ENCODE peak calls at places on chromosome 14, in eight cellular contexts. A is NCI-H2081; E is GM18507; G is naive thymus-derived CD8-positive, alpha-beta T cell; F is NT2/D1; H is HCT116; P is astrocyte of the spinal cord; T is activated naive CD4-positive, alpha-beta T cell. W is an unnamed sample.

GRCh38 chr14:103880986-103881926 is 33.9 kb upstream of the PPP1R13B start:
- DNase-seq in G (no peak), T (no peak), E (no peak), A (no peak), H (no peak), F (no peak), P (no peak), W (no peak)

GRCh38 chr14:101634453-101635237 is 73.3 kb downstream of the DIO3 start:
- DNase-seq in H (no peak), E (no peak), T (no peak), F (no peak), G (no peak), P (no peak), A (no peak), W (no peak)

GRCh38 chr14:43411841-43412240 is 1095.2 kb downstream of the FSCB start:
- DNase-seq in F (no peak), T (no peak), A (no peak), P (no peak), H (no peak), G (no peak), E (no peak), W (no peak)

GRCh38 chr14:90740946-90741681 is 75.1 kb downstream of the TTC7B start:
- DNase-seq in P (no peak), F (no peak), E (no peak), G (no peak), T (no peak), H (no peak), A (no peak), W (no peak)

GRCh38 chr14:68519788-68520187 is 273.1 kb downstream of the ZFP36L1 start:
- DNase-seq in H (no peak), A (no peak), G (no peak), T (no peak), F (no peak), P (no peak), E (no peak), W (no peak)

GRCh38 chr14:72291908-72292688 is 359.9 kb downstream of the RGS6 start:
- DNase-seq in F (peak; percentile 43), G (no peak), H (peak; percentile 15), P (peak; percentile 49), A (peak; percentile 0), E (no peak), T (no peak), W (no peak)

GRCh38 chr14:25150934-25151790 is 101.2 kb upstream of the STXBP6 start:
- DNase-seq in A (peak; percentile 48), T (no peak), F (no peak), H (peak; percentile 6), E (peak; percentile 8), P (peak; percentile 52), G (peak; percentile 23), W (no peak)

GRCh38 chr14:92511472-92512247 is 1.9 kb upstream of the RIN3 start:
- DNase-seq in F (no peak), T (no peak), E (no peak), G (no peak), A (no peak), H (peak; percentile 94), P (peak; percentile 97), W (no peak)

GRCh38 chr14:89371600-89371999 is 45.4 kb downstream of the FOXN3 start:
- DNase-seq in E (no peak), H (no peak), T (no peak), G (no peak), P (no peak), F (no peak), A (no peak), W (no peak)

GRCh38 chr14:101812071-101812470 is 50.6 kb downstream of the PPP2R5C start:
- DNase-seq in E (no peak), P (no peak), H (no peak), F (no peak), T (no peak), G (no peak), A (no peak), W (no peak)